ENCODE peak calls at places on chromosomes 1 and 21, in six cellular contexts. H is A549, C is SK-N-SH, N is HepG2, Y is K562, E is IMR-90. O is an unnamed sample.
A peak's percentile ranks its signal among the peaks of the same experiment; 100 is the strongest.

GRCh38 chr21:25708467-25709065 is 26.1 kb downstream of the ATP5PF start:
- DNase-seq in H (peak; percentile 22), C (peak; percentile 47), N (peak; percentile 18), Y (peak; percentile 56), E (peak; percentile 56), O (no peak)

GRCh38 chr1:173017792-173018191 is 32.9 kb downstream of the TNFSF18 start:
- DNase-seq in H (no peak), C (no peak), N (no peak), Y (no peak), E (no peak), O (no peak)

GRCh38 chr1:10251325-10252103 is 41.1 kb downstream of the KIF1B start:
- DNase-seq in H (no peak), C (no peak), N (no peak), Y (no peak), E (peak; percentile 65), O (no peak)

GRCh38 chr1:30447701-30448100 is 275.7 kb downstream of the MATN1 start:
- DNase-seq in H (no peak), C (no peak), N (no peak), Y (no peak), E (no peak), O (no peak)

GRCh38 chr1:84619383-84620093 is 45.3 kb upstream of the CTBS start:
- DNase-seq in H (peak; percentile 19), C (peak; percentile 74), N (peak; percentile 9), Y (no peak), E (peak; percentile 81), O (no peak)

GRCh38 chr1:46203738-46204405 is 738 bp downstream of the LURAP1 start:
- DNase-seq in H (no peak), C (peak; percentile 36), N (no peak), Y (no peak), E (no peak), O (no peak)

GRCh38 chr1:90045853-90046563 is 51.1 kb downstream of the ZNF326 start:
- DNase-seq in H (peak; percentile 10), C (peak; percentile 39), N (peak; percentile 11), Y (peak; percentile 33), E (peak; percentile 21), O (no peak)

GRCh38 chr1:224589006-224589405 is 27.1 kb upstream of the CNIH3 start:
- DNase-seq in H (no peak), C (no peak), N (no peak), Y (no peak), E (peak; percentile 63), O (no peak)

GRCh38 chr1:44672956-44673674 is 1.2 kb downstream of the TMEM53 start:
- DNase-seq in H (no peak), C (no peak), N (no peak), Y (no peak), E (no peak), O (no peak)

GRCh38 chr1:20102875-20103274 is 16.5 kb downstream of the PLA2G2D start:
- DNase-seq in H (no peak), C (no peak), N (no peak), Y (no peak), E (peak; percentile 81), O (no peak)

GRCh38 chr1:101262601-101263348 is 26.0 kb downstream of the S1PR1 start:
- DNase-seq in H (no peak), C (no peak), N (no peak), Y (no peak), E (no peak), O (no peak)

GRCh38 chr1:24186993-24187790 is at the start of gene IFNLR1:
- DNase-seq in H (peak; percentile 44), C (peak; percentile 89), N (peak; percentile 62), Y (peak; percentile 41), E (no peak), O (no peak)

GRCh38 chr1:114015075-114015474 is 35.8 kb downstream of the OLFML3 start:
- DNase-seq in H (peak; percentile 19), C (no peak), N (no peak), Y (no peak), E (no peak), O (no peak)

GRCh38 chr1:110172001-110172400 is 21.7 kb downstream of the SLC6A17 start:
- DNase-seq in H (no peak), C (no peak), N (no peak), Y (no peak), E (no peak), O (no peak)

GRCh38 chr1:162195567-162195966 is 126.1 kb downstream of the NOS1AP start:
- DNase-seq in H (no peak), C (no peak), N (no peak), Y (no peak), E (no peak), O (no peak)

GRCh38 chr1:35122311-35122710 is 43.1 kb downstream of the ZMYM1 start:
- DNase-seq in H (no peak), C (no peak), N (no peak), Y (no peak), E (no peak), O (no peak)

GRCh38 chr1:159122005-159122621 is 45.5 kb upstream of the AIM2 start:
- DNase-seq in H (no peak), C (no peak), N (no peak), Y (no peak), E (peak; percentile 29), O (peak; percentile 19)

GRCh38 chr1:210557426-210558077 is 228.8 kb downstream of the HHAT start:
- DNase-seq in H (no peak), C (no peak), N (no peak), Y (no peak), E (no peak), O (no peak)

GRCh38 chr1:219495737-219496408 is 117.0 kb downstream of the ZC3H11B start:
- DNase-seq in H (no peak), C (no peak), N (no peak), Y (no peak), E (no peak), O (no peak)

GRCh38 chr1:53254011-53254640 is 15.8 kb upstream of the MAGOH start:
- DNase-seq in H (no peak), C (no peak), N (no peak), Y (no peak), E (peak; percentile 74), O (no peak)

GRCh38 chr1:47738560-47739182 is 258.5 kb downstream of the TRABD2B start:
- DNase-seq in H (peak; percentile 38), C (peak; percentile 74), N (peak; percentile 35), Y (peak; percentile 80), E (peak; percentile 11), O (no peak)

GRCh38 chr1:107153033-107153432 is 12.2 kb downstream of the NTNG1 start:
- DNase-seq in H (no peak), C (no peak), N (peak; percentile 2), Y (no peak), E (no peak), O (no peak)

GRCh38 chr1:161009602-161010211 is 11.2 kb downstream of the F11R start:
- DNase-seq in H (no peak), C (no peak), N (no peak), Y (peak; percentile 60), E (no peak), O (no peak)

GRCh38 chr1:161007369-161007768 is 13.6 kb downstream of the F11R start:
- DNase-seq in H (no peak), C (no peak), N (no peak), Y (no peak), E (no peak), O (no peak)

GRCh38 chr1:161012420-161012819 is 8.5 kb downstream of the F11R start:
- DNase-seq in H (no peak), C (no peak), N (no peak), Y (no peak), E (no peak), O (no peak)

GRCh38 chr1:161006563-161006962 is 14.4 kb downstream of the F11R start:
- DNase-seq in H (no peak), C (no peak), N (no peak), Y (no peak), E (no peak), O (no peak)

DNA sequence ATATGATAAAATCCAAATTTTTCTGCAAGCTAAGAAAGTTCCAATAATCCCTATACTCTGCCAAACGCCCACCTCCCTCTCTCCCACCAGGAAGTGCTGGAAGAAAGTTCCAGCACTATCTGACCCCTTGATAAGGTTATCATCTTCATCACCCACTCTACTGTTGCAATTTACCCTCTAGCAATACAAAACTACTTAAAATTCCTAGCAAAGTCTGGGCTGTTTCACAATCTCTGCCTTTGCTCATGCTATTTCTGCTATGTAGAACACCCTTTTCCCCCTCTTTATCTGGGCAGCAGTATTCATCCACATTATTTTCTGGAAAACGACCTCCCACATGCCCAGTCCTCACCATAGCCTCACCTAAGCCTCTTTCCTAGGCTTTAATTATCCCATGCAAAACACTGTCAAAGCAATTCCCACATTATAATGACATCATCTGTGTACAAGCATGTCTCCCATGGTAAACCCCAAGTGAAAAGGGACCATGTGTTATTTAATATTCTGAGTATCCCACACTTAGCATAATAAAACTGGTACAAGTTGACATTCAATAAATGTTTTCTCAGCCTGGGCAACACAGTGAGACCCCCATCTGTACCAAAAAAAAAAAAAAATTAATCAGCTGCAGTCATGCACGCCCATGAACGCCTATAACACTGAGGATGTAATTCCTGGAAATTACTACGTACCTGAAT is 11.9 kb downstream of the F11R start:
- DNase-seq in H (no peak), C (no peak), N (peak; percentile 12), Y (no peak), E (peak; percentile 31), O (no peak)
- TF ChIP-seq SMC3 in H (no peak), C (no peak), N (no peak), Y (no peak), E (no peak), O (no peak)

DNA sequence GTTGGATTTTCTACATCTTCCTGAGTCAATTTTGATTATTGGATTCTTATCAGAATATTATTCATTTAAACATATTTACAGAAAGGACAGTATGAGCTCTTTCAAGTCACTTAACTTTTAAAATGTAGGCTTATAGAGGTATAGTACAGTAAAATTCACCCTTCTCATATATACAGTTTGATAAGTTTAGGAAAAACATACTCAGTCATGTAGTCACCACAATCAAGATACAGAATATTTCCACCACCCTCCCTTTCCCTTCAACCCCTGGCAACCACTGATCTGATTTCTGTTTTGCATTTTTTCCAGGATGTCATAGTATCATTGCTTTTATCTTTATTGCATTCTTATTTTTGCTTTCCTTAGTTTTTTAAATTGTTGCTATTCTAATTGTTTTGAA is 9.3 kb downstream of the GCSAML start:
- DNase-seq in H (no peak), C (no peak), N (no peak), Y (no peak), E (no peak), O (no peak)
- TF ChIP-seq SMC3 in H (no peak), C (no peak), N (no peak), Y (no peak), E (no peak), O (no peak)

DNA sequence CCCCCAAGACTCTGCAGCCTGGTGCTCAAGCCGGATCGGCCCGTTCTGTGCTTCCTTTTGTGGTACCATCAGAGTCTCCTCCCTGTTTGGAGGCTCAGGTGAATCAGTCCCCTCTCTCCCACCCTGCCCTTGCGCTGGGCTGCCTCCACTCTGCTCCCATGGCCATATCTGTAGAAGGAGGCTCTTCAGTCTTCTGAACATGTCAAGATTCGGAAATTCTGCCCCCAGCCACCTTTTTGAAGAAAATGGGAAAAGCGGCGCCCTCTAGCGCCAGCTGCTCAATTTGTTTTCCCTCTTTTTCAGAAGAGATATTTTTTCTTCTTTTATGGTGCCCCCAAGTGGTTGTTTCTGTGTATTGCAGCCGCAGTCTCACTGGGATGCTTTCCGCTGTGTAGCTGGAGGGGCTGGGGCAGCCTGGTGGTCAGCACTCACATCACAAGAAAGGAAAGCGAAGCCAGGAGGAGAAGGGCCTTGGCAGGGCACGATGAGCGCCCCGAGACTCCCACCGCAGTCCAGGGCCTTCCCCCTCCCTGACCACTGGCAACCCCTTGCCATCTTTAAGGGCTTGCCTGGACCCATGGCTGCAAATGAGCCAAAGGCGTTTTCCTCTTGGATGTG is 58.4 kb upstream of the CACNA1E start:
- DNase-seq in H (peak; percentile 73), C (peak; percentile 79), N (peak; percentile 71), Y (peak; percentile 83), E (peak; percentile 58), O (no peak)
- TF ChIP-seq SMC3 in H (peak; percentile 98), C (peak; percentile 85), N (peak; percentile 91), Y (peak; percentile 90), E (peak; percentile 85), O (peak; percentile 87)

GRCh38 chr1:216926681-216927080 is 203.5 kb upstream of the ESRRG start:
- DNase-seq in H (no peak), C (no peak), N (no peak), Y (no peak), E (no peak), O (no peak)
- TF ChIP-seq SMC3 in H (no peak), C (no peak), N (no peak), Y (no peak), E (no peak), O (no peak)